ENCODE peak calls at places on chromosomes 4 and X, in nine cellular contexts. T is PC-9; O is CD4-positive, alpha-beta memory T cell; J is adrenal gland; P is HCT116; B is lung; D is fibroblast of lung; L is A549; Y is mesendoderm. U is an unnamed sample.
A peak's percentile ranks its signal among the peaks of the same experiment; 100 is the strongest.

GRCh38 chr4:5746250-5746649 is 35.2 kb downstream of the EVC start:
- DNase-seq in T (no peak), O (no peak), L (no peak), J (no peak), B (no peak), P (no peak), D (no peak), Y (no peak), U (no peak)

GRCh38 chrX:13151806-13152510 is 107.5 kb upstream of the FAM9C start:
- DNase-seq in O (peak; percentile 83), L (no peak), B (no peak), Y (peak; percentile 6), J (no peak), T (no peak), D (peak; percentile 76), P (no peak), U (no peak)

GRCh38 chr4:19329631-19330030 is 922.1 kb upstream of the SLIT2 start:
- DNase-seq in Y (no peak), J (no peak), O (no peak), L (no peak), B (no peak), D (peak; percentile 65), T (no peak), P (no peak), U (no peak)

GRCh38 chr4:4788573-4788972 is 70.9 kb upstream of the MSX1 start:
- DNase-seq in D (no peak), J (no peak), L (no peak), O (no peak), Y (no peak), B (no peak), P (no peak), T (no peak), U (no peak)

GRCh38 chr4:120266602-120267001 is 200.0 kb upstream of the MAD2L1 start:
- DNase-seq in J (no peak), P (no peak), B (no peak), T (no peak), D (no peak), O (no peak), Y (no peak), L (no peak), U (no peak)

GRCh38 chrX:71450433-71451106 is 82.3 kb upstream of the OGT start:
- DNase-seq in P (no peak), B (no peak), D (no peak), L (no peak), Y (no peak), O (no peak), J (no peak), T (no peak), U (no peak)

GRCh38 chrX:16978193-16978984 is 31.9 kb downstream of the REPS2 start:
- DNase-seq in J (no peak), T (no peak), D (no peak), B (no peak), P (no peak), L (no peak), Y (no peak), O (no peak), U (no peak)

GRCh38 chrX:148051973-148052372 is 70.8 kb downstream of the FMR1NB start:
- DNase-seq in T (no peak), J (no peak), D (no peak), O (no peak), B (no peak), P (no peak), L (no peak), Y (no peak), U (no peak)

GRCh38 chrX:119105826-119106225 is 21.8 kb downstream of the KIAA1210 start:
- DNase-seq in B (no peak), L (no peak), T (no peak), Y (no peak), D (peak; percentile 68), P (no peak), O (no peak), J (no peak), U (peak; percentile 15)

GRCh38 chrX:13077168-13077567 is 32.7 kb upstream of the FAM9C start:
- DNase-seq in D (peak; percentile 37), O (no peak), B (no peak), J (peak; percentile 25), P (no peak), T (no peak), Y (no peak), L (no peak), U (peak; percentile 56)

GRCh38 chrX:43661521-43662240 is 5.6 kb downstream of the MAOA start:
- DNase-seq in O (no peak), T (no peak), D (peak; percentile 63), Y (no peak), B (no peak), L (no peak), P (no peak), J (peak; percentile 19), U (no peak)

GRCh38 chr4:85448880-85449763 is 25.8 kb upstream of the ARHGAP24 start:
- DNase-seq in T (no peak), B (no peak), L (no peak), J (no peak), D (no peak), Y (no peak), O (no peak), P (no peak), U (no peak)

GRCh38 chr4:100294356-100294755 is 104.1 kb upstream of the DDIT4L start:
- DNase-seq in J (no peak), Y (no peak), L (no peak), B (no peak), P (no peak), O (no peak), T (no peak), D (peak; percentile 30), U (no peak)

GRCh38 chrX:1420371-1420770 is 28.5 kb upstream of the SLC25A6 start:
- DNase-seq in J (peak; percentile 19), B (no peak), L (no peak), Y (no peak), P (no peak), T (no peak), O (no peak), D (no peak), U (no peak)

GRCh38 chr4:12555011-12555410 is 929.1 kb downstream of the RAB28 start:
- DNase-seq in P (no peak), T (no peak), B (no peak), Y (no peak), O (no peak), J (no peak), L (no peak), D (peak; percentile 13), U (peak; percentile 28)

GRCh38 chr4:2301221-2301642 is 39.3 kb upstream of the MXD4 start:
- DNase-seq in O (no peak), L (no peak), T (no peak), J (no peak), D (no peak), B (no peak), Y (no peak), P (no peak), U (no peak)

GRCh38 chrX:136061302-136061701 is 76.1 kb downstream of the SLC9A6 start:
- DNase-seq in T (no peak), P (no peak), L (no peak), O (no peak), Y (no peak), B (no peak), J (no peak), D (no peak), U (no peak)

DNA sequence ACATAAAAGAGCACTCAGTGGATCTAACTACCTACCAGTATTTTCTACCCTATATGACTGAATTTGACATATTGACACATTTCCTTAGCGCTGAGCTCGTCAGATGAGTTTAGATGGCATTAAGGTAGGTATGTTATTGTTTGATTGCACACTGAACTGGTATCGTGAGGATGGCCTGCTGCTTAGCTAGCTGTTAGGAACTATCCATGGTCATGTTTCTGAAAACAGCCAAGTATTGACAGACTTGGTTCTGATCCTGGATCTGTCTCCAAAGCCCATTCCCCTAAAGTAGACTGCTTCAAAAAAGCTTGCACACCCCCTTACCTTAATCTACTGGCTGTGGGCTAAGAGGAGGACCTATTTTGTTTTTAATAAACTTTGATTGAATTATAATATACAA is 32.9 kb downstream of the FNIP2 start:
- DNase-seq in B (no peak), L (no peak), P (no peak), T (no peak), Y (no peak), O (no peak), J (no peak), D (no peak), U (no peak)
- H3K4me1 ChIP-seq in B (peaks cover 36% of the 10 kb centered on the region), L (peaks cover 13% of the 10 kb centered on the region), P (no peaks in the 10 kb centered on the region), T (peaks cover 14% of the 10 kb centered on the region), Y (peaks cover 5% of the 10 kb centered on the region), O (no peaks in the 10 kb centered on the region), J (peaks cover 17% of the 10 kb centered on the region), D (no peaks in the 10 kb centered on the region), U (peaks cover 14% of the 10 kb centered on the region)

GRCh38 chr4:113420938-113421337 is 340.6 kb downstream of the CAMK2D start:
- DNase-seq in J (no peak), L (no peak), D (no peak), Y (no peak), O (no peak), P (no peak), B (no peak), T (no peak), U (no peak)

GRCh38 chr4:113423631-113424030 is 337.9 kb downstream of the CAMK2D start:
- DNase-seq in J (no peak), L (no peak), B (no peak), P (no peak), T (no peak), O (no peak), D (peak; percentile 60), Y (no peak), U (no peak)

GRCh38 chr4:113419631-113420030 is 341.9 kb downstream of the CAMK2D start:
- DNase-seq in L (no peak), J (no peak), O (no peak), P (no peak), D (no peak), B (no peak), Y (no peak), T (no peak), U (no peak)
- H3K4me1 ChIP-seq in L (no peaks in the 10 kb centered on the region), J (no peaks in the 10 kb centered on the region), O (no peaks in the 10 kb centered on the region), P (no peaks in the 10 kb centered on the region), D (no peaks in the 10 kb centered on the region), B (no peaks in the 10 kb centered on the region), Y (no peaks in the 10 kb centered on the region), T (no peaks in the 10 kb centered on the region), U (no peaks in the 10 kb centered on the region)

DNA sequence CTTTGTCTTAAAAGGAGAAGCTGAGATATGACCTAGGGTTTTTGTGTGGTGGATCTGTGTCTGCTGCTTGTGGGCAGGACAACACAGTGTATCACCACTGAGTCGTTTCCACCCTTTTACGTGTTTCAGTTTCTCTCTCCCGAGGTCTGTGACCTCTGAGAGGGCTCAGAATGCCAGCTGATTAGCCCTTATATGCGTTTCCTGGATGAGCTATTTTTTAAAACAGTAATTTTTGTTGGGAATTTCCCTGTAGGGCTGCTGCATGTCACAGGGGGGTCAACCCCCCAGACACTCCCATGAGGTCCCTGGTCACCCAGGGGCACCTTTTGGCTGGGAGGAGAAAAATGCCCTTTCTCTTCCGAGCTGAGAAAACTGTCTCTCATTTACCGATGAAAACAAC is 170.4 kb upstream of the CASK start:
- DNase-seq in L (no peak), J (no peak), T (no peak), B (no peak), P (no peak), Y (no peak), O (no peak), D (peak; percentile 20), U (no peak)
- H3K4me1 ChIP-seq in L (peaks cover 14% of the 10 kb centered on the region), J (no peaks in the 10 kb centered on the region), T (no peaks in the 10 kb centered on the region), B (no peaks in the 10 kb centered on the region), P (peaks cover 9% of the 10 kb centered on the region), Y (no peaks in the 10 kb centered on the region), O (peaks cover 10% of the 10 kb centered on the region), D (no peaks in the 10 kb centered on the region), U (peaks cover 16% of the 10 kb centered on the region)

DNA sequence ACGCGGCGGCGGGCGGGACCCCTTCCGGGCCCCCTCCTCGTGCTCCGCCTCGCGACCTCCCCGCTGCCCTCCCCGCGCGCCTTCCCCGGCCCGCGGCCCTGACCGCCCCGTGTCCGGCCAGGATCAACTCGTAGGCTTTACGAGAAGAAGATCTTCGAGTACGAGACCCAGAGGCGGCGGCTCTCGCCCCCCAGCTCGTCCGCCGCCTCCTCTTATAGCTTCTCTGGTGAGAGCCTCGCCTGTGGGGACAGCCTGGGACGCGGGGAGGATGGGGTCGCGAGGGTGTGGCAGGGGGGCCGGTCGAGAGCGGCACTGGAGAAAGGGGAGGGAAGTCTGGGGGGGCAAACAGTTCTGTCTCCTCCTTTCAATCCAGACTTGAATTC is 465 bp downstream of the EMD start:
- DNase-seq in O (no peak), B (no peak), Y (no peak), P (no peak), T (no peak), D (no peak), J (no peak), L (no peak), U (no peak)
- H3K4me1 ChIP-seq in O (peaks cover 26% of the 10 kb centered on the region), B (no peaks in the 10 kb centered on the region), Y (no peaks in the 10 kb centered on the region), P (peaks cover 40% of the 10 kb centered on the region), T (no peaks in the 10 kb centered on the region), D (peaks cover 5% of the 10 kb centered on the region), J (peaks cover 8% of the 10 kb centered on the region), L (peaks cover 27% of the 10 kb centered on the region), U (peaks cover 20% of the 10 kb centered on the region)